ENCODE peak calls at places on chromosomes 11 and 22, in six cellular contexts. X is suprapubic skin, W is mesenchymal stem cell, L is brain microvascular endothelial cell, J is tibial artery, M is IMR-90. B is an unnamed sample. For H3K27me3, the result is how much of the 10 kb centered on the place peaks cover.

GRCh38 chr11:12086271-12087074 is 23.9 kb upstream of the MICAL2 start:
- DNase-seq in X (peak), W (peak), L (peak), J (peak), M (peak), B (peak)

GRCh38 chr11:100630898-100631297 is 56.2 kb upstream of the ARHGAP42 start:
- DNase-seq in X (no peak), W (peak), L (no peak), J (no peak), M (peak), B (no peak)

GRCh38 chr11:94525933-94526332 is 13.7 kb downstream of the C11orf97 start:
- DNase-seq in X (peak), W (no peak), L (peak), J (no peak), M (peak), B (peak)

GRCh38 chr11:70699294-70700221 is 301.2 kb downstream of the CTTN start:
- DNase-seq in X (no peak), W (peak), L (no peak), J (no peak), M (no peak), B (no peak)

GRCh38 chr11:113189909-113190667 is 124.3 kb upstream of the TTC12 start:
- DNase-seq in X (no peak), W (peak), L (peak), J (no peak), M (no peak), B (peak)

GRCh38 chr11:7227724-7228123 is 24.0 kb upstream of the SYT9 start:
- DNase-seq in X (no peak), W (no peak), L (no peak), J (no peak), M (no peak), B (no peak)

GRCh38 chr11:111422494-111423249 is 43.6 kb upstream of the POU2AF1 start:
- DNase-seq in X (no peak), W (peak), L (peak), J (no peak), M (peak), B (no peak)

GRCh38 chr11:60971520-60971919 is at the start of gene CD6:
- DNase-seq in X (no peak), W (no peak), L (no peak), J (no peak), M (no peak), B (no peak)

GRCh38 chr22:41305646-41306045 is 4.3 kb downstream of the ZC3H7B start:
- DNase-seq in X (no peak), W (peak), L (no peak), J (no peak), M (peak), B (no peak)

GRCh38 chr11:75380716-75381420 is 18.4 kb upstream of the RPS3 start:
- DNase-seq in X (no peak), W (peak), L (no peak), J (no peak), M (no peak), B (no peak)

GRCh38 chr22:47093720-47094119 is 331.3 kb downstream of the TBC1D22A start:
- DNase-seq in X (no peak), W (no peak), L (no peak), J (no peak), M (no peak), B (no peak)

GRCh38 chr11:110984147-110984546 is 261.4 kb upstream of the POU2AF2 start:
- DNase-seq in X (no peak), W (peak), L (peak), J (no peak), M (peak), B (no peak)

GRCh38 chr11:65651589-65652510 is 10.9 kb downstream of the RELA start:
- DNase-seq in X (peak), W (peak), L (no peak), J (no peak), M (peak), B (no peak)

GRCh38 chr11:17343907-17344306 is 7.7 kb upstream of the NCR3LG1 start:
- DNase-seq in X (no peak), W (peak), L (peak), J (no peak), M (peak), B (no peak)

GRCh38 chr11:79894111-79894510 is 453.3 kb upstream of the TENM4 start:
- DNase-seq in X (no peak), W (no peak), L (no peak), J (no peak), M (no peak), B (no peak)

GRCh38 chr22:27462190-27462589 is 339.4 kb downstream of the MN1 start:
- DNase-seq in X (no peak), W (no peak), L (no peak), J (no peak), M (no peak), B (no peak)

GRCh38 chr11:32137869-32138268 is 47.0 kb downstream of the RCN1 start:
- DNase-seq in X (no peak), W (no peak), L (no peak), J (no peak), M (no peak), B (no peak)

GRCh38 chr22:22196018-22196533 is 48.5 kb upstream of the VPREB1 start:
- DNase-seq in X (no peak), W (no peak), L (no peak), J (no peak), M (no peak), B (no peak)
- H3K27me3 ChIP-seq in X (under half), W (under half), L (under half), J (under half), M (under half), B (under half)

GRCh38 chr11:66924272-66924671 is 33.9 kb downstream of the PC start:
- DNase-seq in X (no peak), W (no peak), L (no peak), J (no peak), M (no peak), B (no peak)

GRCh38 chr11:66934971-66935779 is 23.0 kb downstream of the PC start:
- DNase-seq in X (no peak), W (peak), L (no peak), J (no peak), M (peak), B (no peak)

GRCh38 chr11:66933508-66933907 is 24.7 kb downstream of the PC start:
- DNase-seq in X (no peak), W (no peak), L (no peak), J (no peak), M (no peak), B (no peak)

GRCh38 chr11:66932543-66932942 is 25.6 kb downstream of the PC start:
- DNase-seq in X (no peak), W (no peak), L (no peak), J (no peak), M (no peak), B (no peak)

DNA sequence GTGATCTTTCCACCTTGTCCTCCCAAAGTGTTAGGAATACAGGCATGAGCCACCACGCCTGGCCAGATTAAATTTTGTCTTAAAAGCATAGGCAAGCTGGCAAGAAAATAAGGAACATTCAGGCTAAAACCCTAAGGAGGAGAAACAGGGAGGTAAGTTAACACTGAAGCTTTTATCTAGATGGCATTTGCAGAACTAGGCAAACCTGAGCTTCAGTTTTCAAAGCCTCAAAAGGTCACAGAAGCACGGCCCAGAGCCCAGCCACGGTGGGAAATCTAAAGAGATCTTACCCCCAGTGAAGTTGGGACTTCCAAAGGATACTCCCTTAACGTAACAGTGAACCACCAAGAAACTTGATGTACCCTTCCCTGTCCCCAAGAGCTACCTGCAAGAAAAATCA is 28.4 kb downstream of the PC start:
- DNase-seq in X (no peak), W (no peak), L (no peak), J (no peak), M (no peak), B (no peak)
- H3K27ac ChIP-seq in X (no peak), W (no peak), L (no peak), J (no peak), M (no peak), B (no peak)

DNA sequence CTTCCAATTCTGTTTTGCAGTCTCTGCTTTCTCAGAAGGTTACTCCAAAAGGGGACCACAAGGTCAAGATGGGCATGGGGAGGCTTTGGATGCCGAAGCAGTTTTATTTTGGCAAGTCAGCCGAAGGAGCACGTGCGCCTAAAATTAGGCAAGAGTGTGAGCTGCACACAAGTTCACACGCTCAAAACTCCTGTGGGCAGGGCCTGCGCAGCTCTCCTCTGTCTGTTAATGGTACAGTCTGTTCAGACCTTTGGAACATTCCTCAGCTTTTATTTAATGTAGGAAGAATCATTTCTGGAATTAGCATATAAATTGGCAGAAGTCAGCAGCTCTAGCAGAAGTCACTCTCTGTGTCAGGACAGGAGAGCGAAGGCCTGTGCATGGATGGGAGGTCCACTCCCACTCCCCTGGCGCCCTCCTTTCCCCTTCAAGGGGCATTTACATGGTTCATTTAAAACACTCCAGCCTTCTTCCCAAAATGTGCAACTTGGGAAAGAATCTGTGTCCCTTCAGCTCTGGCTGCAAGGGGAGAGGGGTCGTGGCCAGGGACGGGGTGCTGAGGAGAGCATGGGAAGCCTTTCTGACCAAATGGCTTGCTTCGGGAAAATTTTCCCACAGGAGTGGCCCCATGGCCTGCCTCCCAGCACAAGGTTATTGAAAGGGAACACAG is 44.0 kb upstream of the SMIM38 start:
- DNase-seq in X (no peak), W (no peak), L (no peak), J (no peak), M (no peak), B (no peak)
- H3K27me3 ChIP-seq in X (under half), W (half or more), L (under half), J (under half), M (under half), B (under half)

GRCh38 chr11:123742334-123742733 is 874 bp upstream of the ZNF202 start:
- DNase-seq in X (no peak), W (no peak), L (no peak), J (no peak), M (no peak), B (no peak)
- H3K27ac ChIP-seq in X (no peak), W (no peak), L (no peak), J (peak), M (no peak), B (no peak)